ENCODE peak calls at places on chromosomes 11 and 22, in six cellular contexts. V is stimulated activated CD4-positive, alpha-beta T cell treated with anti-CD3 and anti-CD28 coated beads, Interleukin-4, amount 100 ng/mL, for 24 hours; I is GM13977; T is prostate gland; D is hypothalamus; G is NCI-H146. M is an unnamed sample.

GRCh38 chr22:42719133-42719532 is 1.5 kb downstream of the A4GALT start:
- DNase-seq in T (no peak), I (no peak), D (no peak), G (no peak), V (no peak), M (no peak)

GRCh38 chr11:121566279-121567168 is 113.8 kb upstream of the SORL1-AS1 start:
- DNase-seq in T (no peak), D (no peak), I (no peak), G (peak; percentile 98), V (no peak), M (no peak)

GRCh38 chr11:20158597-20159257 is 1.5 kb downstream of the DBX1 start:
- DNase-seq in G (peak; percentile 23), V (no peak), D (peak; percentile 20), T (peak; percentile 9), I (peak; percentile 45), M (peak; percentile 22)

GRCh38 chr11:111388842-111389241 is 9.8 kb upstream of the POU2AF1 start:
- DNase-seq in D (no peak), T (peak; percentile 72), I (no peak), G (no peak), V (no peak), M (no peak)

GRCh38 chr22:48821346-48822186 is 1006.1 kb downstream of the BRD1 start:
- DNase-seq in G (no peak), T (no peak), V (no peak), D (no peak), I (no peak), M (no peak)

GRCh38 chr11:69562302-69562701 is 78.7 kb upstream of the CCND1 start:
- DNase-seq in D (no peak), I (no peak), T (no peak), V (no peak), G (no peak), M (no peak)

GRCh38 chr11:116596346-116597260 is 176.2 kb downstream of the BUD13 start:
- DNase-seq in T (no peak), V (no peak), G (no peak), D (no peak), I (no peak), M (no peak)

GRCh38 chr11:7332451-7332850 is 80.7 kb downstream of the SYT9 start:
- DNase-seq in D (no peak), G (no peak), V (no peak), T (no peak), I (no peak), M (no peak)

GRCh38 chr11:19121646-19122045 is 4.7 kb downstream of the ZDHHC13 start:
- DNase-seq in D (no peak), I (no peak), V (no peak), G (no peak), T (no peak), M (no peak)

GRCh38 chr11:24391165-24391564 is 105.7 kb upstream of the LUZP2 start:
- DNase-seq in T (no peak), G (no peak), V (no peak), D (no peak), I (no peak), M (no peak)

GRCh38 chr11:13117344-13117743 is 108.2 kb downstream of the RASSF10 start:
- DNase-seq in D (no peak), G (no peak), I (no peak), T (no peak), V (no peak), M (no peak)

GRCh38 chr11:56910046-56910753 is 78.5 kb upstream of the OR5AK2 start:
- DNase-seq in I (no peak), T (peak; percentile 12), G (no peak), D (no peak), V (no peak), M (no peak)

GRCh38 chr22:50205781-50206569 is 5.2 kb downstream of the SELENOO start:
- DNase-seq in D (no peak), T (no peak), I (no peak), V (no peak), G (no peak), M (no peak)

GRCh38 chr11:124748481-124749338 is 3.3 kb downstream of the VSIG2 start:
- DNase-seq in D (no peak), T (no peak), V (no peak), I (peak; percentile 23), G (no peak), M (no peak)

GRCh38 chr11:102833731-102834130 is 9.7 kb downstream of the MMP3 start:
- DNase-seq in V (no peak), D (no peak), G (no peak), T (no peak), I (no peak), M (no peak)

GRCh38 chr11:3177931-3178330 is 12.8 kb upstream of the OSBPL5 start:
- DNase-seq in I (no peak), D (no peak), T (no peak), V (no peak), G (no peak), M (no peak)

GRCh38 chr11:102313225-102313940 is 3.9 kb upstream of the BIRC3 start:
- DNase-seq in G (no peak), T (no peak), I (no peak), D (no peak), V (no peak), M (no peak)

GRCh38 chr11:63609536-63609935 is 4.7 kb downstream of the PLAAT3 start:
- DNase-seq in V (no peak), I (no peak), T (no peak), G (no peak), D (peak; percentile 22), M (no peak)

GRCh38 chr11:134659882-134660281 is 247.8 kb upstream of the B3GAT1 start:
- DNase-seq in V (no peak), D (no peak), T (no peak), G (no peak), I (no peak), M (no peak)

GRCh38 chr22:28783786-28784671 is 11.5 kb downstream of the CCDC117 start:
- DNase-seq in D (no peak), I (no peak), V (no peak), G (peak; percentile 16), T (no peak), M (no peak)

GRCh38 chr11:69530278-69531070 is 49.0 kb downstream of the LINC01488 start:
- DNase-seq in V (no peak), G (no peak), I (no peak), T (no peak), D (peak; percentile 13), M (no peak)